ENCODE peak calls at places on chromosomes 5 and 9, in six cellular contexts. Y is testis; H is CD8-positive, alpha-beta T cell; T is HCT116; S is kidney epithelial cell; Z is AG10803. M is an unnamed sample.

GRCh38 chr5:20678386-20678785 is 690.4 kb upstream of the CDH18 start:
- DNase-seq in T (no peak), Y (no peak), S (no peak), H (no peak), Z (no peak), M (no peak)

GRCh38 chr5:128736567-128736966 is 198.5 kb upstream of the FBN2 start:
- DNase-seq in S (peak), Y (no peak), Z (no peak), H (no peak), T (peak), M (peak)

GRCh38 chr9:33187519-33188218 is 20.5 kb upstream of the B4GALT1 start:
- DNase-seq in Z (peak), Y (peak), T (no peak), H (no peak), S (no peak), M (peak)

GRCh38 chr9:98860871-98861293 is 53.4 kb downstream of the GALNT12 start:
- DNase-seq in S (no peak), Y (peak), Z (peak), H (no peak), T (no peak), M (peak)

GRCh38 chr5:159322180-159322579 is 8.1 kb downstream of the IL12B start:
- DNase-seq in Z (no peak), Y (no peak), T (no peak), H (no peak), S (no peak), M (no peak)

GRCh38 chr9:134725605-134725940 is 84.0 kb downstream of the COL5A1 start:
- DNase-seq in Y (no peak), Z (no peak), H (no peak), T (no peak), S (no peak), M (peak)

GRCh38 chr9:6805532-6805931 is 47.8 kb downstream of the KDM4C start:
- DNase-seq in H (no peak), Z (peak), T (no peak), S (no peak), Y (no peak), M (peak)

GRCh38 chr5:9339206-9339818 is 206.6 kb downstream of the SEMA5A start:
- DNase-seq in Y (peak), T (no peak), Z (no peak), H (no peak), S (no peak), M (peak)

GRCh38 chr5:172849636-172850453 is 15.8 kb downstream of the ERGIC1 start:
- DNase-seq in S (no peak), Y (no peak), H (no peak), Z (no peak), T (no peak), M (no peak)

GRCh38 chr5:13739462-13739861 is 205.0 kb downstream of the DNAH5 start:
- DNase-seq in S (no peak), Z (no peak), Y (no peak), H (no peak), T (no peak), M (no peak)

GRCh38 chr5:55232194-55232984 is 1.0 kb downstream of the CCNO start:
- DNase-seq in Z (no peak), S (no peak), Y (peak), H (no peak), T (peak), M (no peak)

GRCh38 chr5:37721447-37721871 is 118.4 kb downstream of the GDNF start:
- DNase-seq in T (no peak), Z (peak), H (no peak), S (no peak), Y (no peak), M (no peak)

GRCh38 chr9:114119242-114120191 is 20.4 kb upstream of the KIF12 start:
- DNase-seq in Y (no peak), T (no peak), S (no peak), Z (no peak), H (no peak), M (no peak)

GRCh38 chr5:128629162-128629561 is 91.1 kb upstream of the FBN2 start:
- DNase-seq in S (no peak), Y (no peak), H (no peak), Z (no peak), T (no peak), M (peak)

DNA sequence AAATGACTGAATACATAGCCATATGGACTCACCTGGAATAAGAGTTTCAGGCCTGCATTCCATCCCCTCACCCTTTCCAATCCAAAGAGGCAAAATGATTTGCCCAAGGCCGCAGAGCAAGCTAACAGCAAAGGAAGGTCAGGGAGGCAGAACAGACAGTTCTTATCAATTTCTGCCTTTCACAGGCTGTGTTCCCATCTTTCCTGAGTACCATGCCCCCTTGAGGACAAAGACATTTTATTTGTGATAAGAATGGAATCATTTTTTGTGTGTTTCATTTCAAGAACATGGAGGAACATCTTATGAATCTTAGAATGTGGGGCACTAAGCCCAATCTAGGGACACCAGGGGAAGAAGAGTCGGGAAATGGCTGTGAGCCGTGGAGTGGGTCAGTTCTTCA is 13.9 kb downstream of the LHFPL2 start:
- DNase-seq in H (no peak), Y (no peak), Z (no peak), T (no peak), S (no peak), M (no peak)
- TF ChIP-seq CTCF in H (no peak), Y (no peak), Z (peak), T (peak), S (no peak), M (peak)

GRCh38 chr5:88686077-88686541 is 196.9 kb downstream of the MEF2C start:
- DNase-seq in S (no peak), Z (no peak), Y (no peak), H (no peak), T (no peak), M (no peak)
- H3K4me3 ChIP-seq in S (no peak), Z (no peak), Y (no peak), H (no peak), T (no peak), M (no peak)

DNA sequence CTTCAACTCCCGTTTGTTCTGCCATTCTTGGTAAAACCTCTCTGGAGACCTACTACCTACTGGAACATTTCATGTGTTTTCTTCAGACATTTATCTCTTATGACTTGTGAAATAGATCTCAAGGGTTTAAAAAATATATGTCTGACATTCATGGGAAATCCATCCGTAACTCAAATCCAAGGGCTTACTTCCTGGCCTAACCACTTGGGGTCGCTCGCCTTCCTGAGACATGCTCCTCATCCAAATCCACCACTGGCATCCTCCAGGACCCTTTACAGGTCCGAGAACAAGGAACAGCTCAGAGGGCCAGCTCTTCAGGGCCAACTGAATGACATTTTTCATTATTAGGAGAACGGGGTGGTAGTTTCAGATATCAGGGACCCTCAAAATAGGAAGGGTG is 235.1 kb upstream of the TUT7 start:
- DNase-seq in Z (no peak), S (no peak), H (no peak), T (no peak), Y (no peak), M (no peak)
- TF ChIP-seq CTCF in Z (no peak), S (no peak), H (no peak), T (peak), Y (no peak), M (no peak)

DNA sequence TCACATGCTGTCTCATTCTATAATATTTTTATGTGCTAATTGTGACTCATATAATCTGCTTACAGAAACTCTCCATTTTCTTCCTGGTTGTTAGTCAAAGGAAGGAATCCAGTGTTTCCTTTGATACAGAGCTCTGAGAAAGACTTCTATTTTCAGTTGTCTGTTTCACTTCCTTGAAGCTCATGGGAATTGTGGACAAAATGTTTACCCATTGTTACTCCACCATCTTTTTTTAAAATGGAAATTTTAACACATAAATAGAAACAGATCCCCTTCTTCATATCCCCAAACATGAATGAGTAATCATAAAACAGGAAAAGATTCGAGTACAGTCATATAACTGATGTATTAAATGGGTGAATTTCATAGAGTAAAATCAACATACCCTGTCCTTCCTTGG is 42.0 kb upstream of the KCNN2 start:
- DNase-seq in T (no peak), H (no peak), S (no peak), Z (no peak), Y (no peak), M (peak)
- H3K4me3 ChIP-seq in T (no peak), H (no peak), S (no peak), Z (no peak), Y (no peak), M (no peak)

DNA sequence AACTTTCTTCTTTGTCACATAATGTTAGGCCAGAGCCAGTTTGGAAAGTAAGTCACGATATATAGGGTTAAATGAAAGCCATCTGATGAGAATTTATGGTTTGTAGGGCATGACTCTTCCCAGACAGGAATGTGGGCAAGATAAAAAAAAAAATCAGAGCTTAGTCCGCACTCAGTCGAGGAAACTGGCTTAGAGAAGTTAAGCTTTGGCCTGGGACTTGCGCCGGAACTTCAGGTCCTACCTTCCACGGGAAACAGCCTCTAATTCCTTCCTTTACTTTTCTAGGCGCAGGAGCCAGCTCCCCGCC is 501 bp downstream of the DDX31 start:
- DNase-seq in S (no peak), T (no peak), Z (no peak), H (no peak), Y (no peak), M (no peak)
- TF ChIP-seq CTCF in S (no peak), T (no peak), Z (no peak), H (no peak), Y (no peak), M (no peak)

M was measured in foreskin fibroblast.